ENCODE peak calls at places on chromosomes 2 and 18, in four cellular contexts. O is left ventricle myocardium inferior; V is CD4-positive, CD25-positive, alpha-beta regulatory T cell; D is A549. S is an unnamed sample.

GRCh38 chr18:22822024-22822423 is 111.1 kb upstream of the RBBP8 start:
- DNase-seq in O (no peak), V (no peak), D (no peak), S (no peak)

GRCh38 chr2:73998451-73998850 is 13.7 kb downstream of the TET3 start:
- DNase-seq in O (no peak), V (peak; percentile 71), D (no peak), S (peak; percentile 39)

GRCh38 chr2:36693825-36694224 is 2.7 kb upstream of the VIT start:
- DNase-seq in O (no peak), D (no peak), V (no peak), S (no peak)

GRCh38 chr2:10436711-10437110 is 11.4 kb downstream of the ODC1 start:
- DNase-seq in V (no peak), O (no peak), D (no peak), S (no peak)

GRCh38 chr2:238581126-238581525 is 154.4 kb downstream of the ASB1 start:
- DNase-seq in V (no peak), D (no peak), O (no peak), S (no peak)

GRCh38 chr18:32801236-32801635 is 28.4 kb upstream of the KLHL14 start:
- DNase-seq in D (no peak), V (no peak), O (no peak), S (no peak)

GRCh38 chr2:230134496-230135073 is 65.9 kb upstream of the SLC16A14 start:
- DNase-seq in O (no peak), V (no peak), D (no peak), S (no peak)

GRCh38 chr2:69299772-69300516 is 87.1 kb downstream of the GFPT1 start:
- DNase-seq in D (no peak), O (no peak), V (no peak), S (no peak)

GRCh38 chr2:239826786-239827510 is 198.2 kb downstream of the NDUFA10 start:
- DNase-seq in O (peak; percentile 4), D (no peak), V (no peak), S (peak; percentile 3)

GRCh38 chr2:29066271-29066860 is 8.0 kb downstream of the PCARE start:
- DNase-seq in D (no peak), O (no peak), V (no peak), S (no peak)

GRCh38 chr2:12227941-12228608 is 481.6 kb downstream of the LPIN1 start:
- DNase-seq in D (no peak), V (no peak), O (no peak), S (no peak)

GRCh38 chr2:45889053-45889452 is 237.6 kb downstream of the PRKCE start:
- DNase-seq in D (no peak), O (peak; percentile 38), V (peak; percentile 69), S (no peak)

GRCh38 chr2:173124441-173124840 is 48.8 kb downstream of the MAP3K20 start:
- DNase-seq in O (no peak), V (no peak), D (no peak), S (no peak)

GRCh38 chr2:24231461-24231881 is 56.6 kb downstream of the FAM228A start:
- DNase-seq in V (no peak), D (no peak), O (no peak), S (no peak)

GRCh38 chr2:176584333-176584732 is 315.1 kb downstream of the MTX2 start:
- DNase-seq in D (peak; percentile 8), O (no peak), V (no peak), S (no peak)

GRCh38 chr2:132424526-132425121 is 8.0 kb downstream of the GPR39 start:
- DNase-seq in D (no peak), V (no peak), O (no peak), S (no peak)

GRCh38 chr2:81872043-81872442 is 1567.5 kb upstream of the LRRTM1 start:
- DNase-seq in O (no peak), D (no peak), V (no peak), S (no peak)

DNA sequence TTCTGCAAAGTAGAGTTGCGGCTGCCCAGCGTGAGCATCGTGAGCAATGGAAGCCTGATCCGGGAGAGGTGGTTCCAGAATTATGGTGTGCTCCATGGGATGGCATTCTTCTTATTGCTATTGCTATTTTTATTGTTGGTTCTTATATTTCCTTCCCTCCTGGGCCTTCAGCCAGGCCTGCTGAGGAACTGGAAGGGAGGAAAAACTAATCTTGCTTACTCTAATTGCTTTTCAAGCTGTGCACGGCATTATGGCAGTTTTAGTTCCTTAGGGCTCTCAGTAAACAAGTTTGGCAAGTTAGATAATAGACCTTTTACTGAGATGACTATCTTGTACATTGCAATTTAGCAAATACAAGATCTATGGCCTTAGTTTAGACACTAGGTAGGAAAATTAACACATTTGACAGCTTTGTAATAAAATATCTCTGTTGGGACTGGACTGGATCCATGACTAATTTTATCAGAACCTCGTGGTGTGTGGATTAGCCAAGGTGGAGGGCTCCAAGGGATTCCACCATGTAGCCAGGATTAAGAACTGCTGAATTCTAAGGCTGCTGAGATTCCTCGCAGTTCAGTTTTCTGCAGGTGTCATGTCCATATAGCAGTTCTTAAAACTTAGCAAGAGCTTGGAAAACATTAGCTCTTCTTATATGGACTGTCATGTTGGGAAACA is 6.0 kb downstream of the RSAD2 start:
- DNase-seq in V (no peak), O (no peak), D (no peak), S (no peak)
- H3K9me3 ChIP-seq in V (no peaks in the 10 kb centered on the region), O (no peaks in the 10 kb centered on the region), D (no peaks in the 10 kb centered on the region), S (no peaks in the 10 kb centered on the region)

GRCh38 chr18:78896111-78896510 is 83.5 kb upstream of the SALL3 start:
- DNase-seq in O (no peak), V (no peak), D (no peak), S (no peak)
- H3K9me3 ChIP-seq in O (peaks cover 20% of the 10 kb centered on the region), V (no peaks in the 10 kb centered on the region), D (no peaks in the 10 kb centered on the region), S (no peaks in the 10 kb centered on the region)

DNA sequence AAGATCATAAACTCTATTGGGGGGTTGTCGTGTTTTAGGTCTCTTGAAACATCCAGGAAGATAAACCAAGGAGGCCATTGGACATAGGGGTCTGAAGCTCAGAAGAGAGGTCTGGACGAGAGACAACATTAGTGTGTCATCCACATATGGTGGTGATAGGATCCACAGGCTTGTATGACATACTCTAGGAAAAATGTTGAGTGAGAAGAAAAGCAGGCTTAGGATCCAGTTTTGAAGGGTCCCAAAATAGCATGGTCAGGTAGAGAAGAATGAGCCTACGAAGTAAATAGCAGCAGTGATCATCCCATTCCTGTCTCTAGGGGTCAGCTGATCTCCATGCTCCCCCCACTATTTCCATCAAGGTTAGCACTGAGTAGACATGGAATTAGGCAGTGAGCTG is 166.8 kb downstream of the ANKRD30B start:
- DNase-seq in O (no peak), D (no peak), V (no peak), S (no peak)
- H3K9me3 ChIP-seq in O (no peaks in the 10 kb centered on the region), D (no peaks in the 10 kb centered on the region), V (no peaks in the 10 kb centered on the region), S (no peaks in the 10 kb centered on the region)

DNA sequence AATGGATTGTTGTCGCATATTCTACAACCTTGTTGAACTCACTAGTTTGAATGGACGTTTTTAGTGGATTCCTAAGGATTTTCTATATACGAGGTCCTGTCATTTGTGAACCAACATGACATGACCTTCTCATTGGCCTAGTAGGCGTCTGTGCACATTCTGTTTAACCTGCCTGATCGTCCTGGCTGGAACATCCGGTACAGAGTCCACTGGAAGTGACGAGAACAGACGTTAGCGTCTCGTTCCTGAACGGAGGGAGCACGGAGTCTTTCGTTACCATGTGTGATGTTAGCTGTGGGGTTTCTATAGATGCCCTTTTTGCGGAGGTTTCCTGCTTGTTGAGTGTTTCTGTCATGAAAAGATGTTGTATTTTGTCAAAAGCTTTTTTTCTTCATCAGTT is 61.9 kb downstream of the SLC66A2 start:
- DNase-seq in V (no peak), D (no peak), O (no peak), S (no peak)
- H3K9me3 ChIP-seq in V (peaks cover 41% of the 10 kb centered on the region), D (peaks cover 10% of the 10 kb centered on the region), O (peaks cover 72% of the 10 kb centered on the region), S (peaks cover 8% of the 10 kb centered on the region)

GRCh38 chr18:76275913-76276312 is 219.1 kb downstream of the ZNF516 start:
- DNase-seq in V (peak; percentile 6), O (no peak), D (no peak), S (no peak)

GRCh38 chr18:76274470-76275289 is 220.4 kb downstream of the ZNF516 start:
- DNase-seq in O (no peak), D (peak; percentile 14), V (no peak), S (no peak)

GRCh38 chr18:76273036-76273545 is 222.0 kb downstream of the ZNF516 start:
- DNase-seq in V (no peak), D (no peak), O (no peak), S (no peak)

GRCh38 chr18:76273956-76274355 is 221.1 kb downstream of the ZNF516 start:
- DNase-seq in V (no peak), O (no peak), D (no peak), S (no peak)
- H3K9me3 ChIP-seq in V (no peaks in the 10 kb centered on the region), O (no peaks in the 10 kb centered on the region), D (no peaks in the 10 kb centered on the region), S (no peaks in the 10 kb centered on the region)

GRCh38 chr18:70985948-70986347 is 697.1 kb downstream of the SOCS6 start:
- DNase-seq in V (no peak), O (no peak), D (no peak), S (no peak)

GRCh38 chr18:70982292-70982691 is 693.4 kb downstream of the SOCS6 start:
- DNase-seq in D (no peak), O (no peak), V (no peak), S (no peak)

GRCh38 chr18:70981400-70982140 is 692.7 kb downstream of the SOCS6 start:
- DNase-seq in V (no peak), D (no peak), O (no peak), S (no peak)
- H3K9me3 ChIP-seq in V (peaks cover 2% of the 10 kb centered on the region), D (no peaks in the 10 kb centered on the region), O (peaks cover 44% of the 10 kb centered on the region), S (no peaks in the 10 kb centered on the region)

DNA sequence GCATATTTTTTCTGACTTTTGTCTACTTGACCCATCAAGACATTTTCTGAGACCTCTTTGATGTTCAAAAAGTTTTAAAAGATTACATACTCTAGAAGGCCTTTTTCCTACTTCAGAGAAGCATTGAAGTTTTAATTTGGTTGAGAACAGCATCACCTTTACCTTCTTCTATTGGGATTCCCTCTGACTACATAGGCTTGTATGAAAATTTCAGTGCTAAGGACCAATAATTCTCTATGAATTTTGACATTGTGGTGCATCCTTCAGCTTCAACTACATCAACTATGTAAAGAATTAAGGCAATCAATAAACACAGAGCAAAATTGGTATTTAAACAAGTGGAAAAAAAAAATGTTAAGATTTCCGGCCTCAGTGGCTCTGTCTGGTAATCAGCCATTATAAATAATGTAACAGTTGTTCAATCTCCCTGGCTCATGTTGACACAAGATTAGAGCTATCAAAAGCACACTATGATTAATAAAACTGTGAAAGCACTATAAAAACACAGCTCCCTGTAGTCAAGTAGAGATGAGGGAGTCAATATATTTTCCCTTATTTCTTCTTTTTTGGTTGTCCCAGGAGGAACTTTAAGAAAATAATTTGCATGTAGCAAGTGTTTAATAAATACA is 627.0 kb upstream of the SYT4 start:
- DNase-seq in O (no peak), V (no peak), D (no peak), S (no peak)
- H3K9me3 ChIP-seq in O (no peaks in the 10 kb centered on the region), V (no peaks in the 10 kb centered on the region), D (no peaks in the 10 kb centered on the region), S (no peaks in the 10 kb centered on the region)